ENCODE peak calls at places on chromosomes 11 and 22, in six cellular contexts. F is AG10803, D is spleen, R is keratinocyte, V is AG09309, G is mammary epithelial cell. T is an unnamed sample.

GRCh38 chr11:120663142-120663541 is 151.6 kb downstream of the GRIK4 start:
- DNase-seq in G (no peak), F (no peak), R (no peak), D (no peak), V (no peak), T (no peak)

GRCh38 chr11:94925422-94926270 is 47.7 kb downstream of the CWC15 start:
- DNase-seq in D (no peak), R (no peak), G (no peak), V (no peak), F (no peak), T (no peak)

GRCh38 chr22:42536166-42536565 is 16.6 kb upstream of the RRP7A start:
- DNase-seq in G (no peak), D (no peak), F (no peak), R (no peak), V (no peak), T (no peak)

GRCh38 chr11:119422505-119423416 is at the start of gene THY1:
- DNase-seq in R (no peak), V (no peak), G (no peak), F (peak; percentile 64), D (no peak), T (no peak)

GRCh38 chr11:133747409-133747808 is 97.9 kb downstream of the SPATA19 start:
- DNase-seq in D (no peak), R (no peak), V (no peak), F (no peak), G (no peak), T (no peak)

GRCh38 chr11:62217191-62217748 is 8.8 kb downstream of the SCGB2A1 start:
- DNase-seq in D (no peak), F (no peak), V (no peak), G (no peak), R (no peak), T (no peak)

GRCh38 chr11:14873632-14874031 is 18.4 kb downstream of the CYP2R1 start:
- DNase-seq in D (no peak), F (no peak), R (no peak), G (no peak), V (no peak), T (no peak)

GRCh38 chr11:33912405-33913361 is 20.8 kb upstream of the LMO2 start:
- DNase-seq in F (peak; percentile 90), G (peak; percentile 87), V (peak; percentile 74), R (no peak), D (peak; percentile 83), T (peak; percentile 79)

GRCh38 chr22:19710769-19711106 is 3.6 kb upstream of the SEPTIN5 start:
- DNase-seq in G (no peak), D (peak; percentile 56), V (no peak), F (no peak), R (no peak), T (no peak)

GRCh38 chr11:118214210-118214914 is 10.4 kb downstream of the JAML start:
- DNase-seq in G (no peak), D (no peak), F (no peak), V (no peak), R (no peak), T (peak; percentile 39)

GRCh38 chr11:44752727-44753126 is 26.0 kb downstream of the TSPAN18 start:
- DNase-seq in F (peak; percentile 64), V (no peak), G (no peak), R (no peak), D (no peak), T (no peak)

GRCh38 chr11:129528296-129528695 is 152.6 kb downstream of the BARX2 start:
- DNase-seq in F (no peak), V (no peak), G (no peak), R (no peak), D (no peak), T (no peak)

GRCh38 chr22:21032843-21033688 is 705 bp upstream of the SLC7A4 start:
- DNase-seq in D (no peak), V (no peak), R (no peak), G (no peak), F (peak; percentile 75), T (no peak)
- H3K4me3 ChIP-seq in D (no peak overlapping the region), V (no peak overlapping the region), R (no peak overlapping the region), G (no peak overlapping the region), F (no peak overlapping the region), T (no peak overlapping the region)

GRCh38 chr11:9094420-9094819 is 3.0 kb upstream of the SCUBE2 start:
- DNase-seq in G (no peak), V (no peak), F (no peak), R (no peak), D (peak; percentile 47), T (no peak)

GRCh38 chr11:9092085-9092484 is 686 bp upstream of the SCUBE2 start:
- DNase-seq in D (peak; percentile 47), F (no peak), G (no peak), V (no peak), R (no peak), T (no peak)

GRCh38 chr11:9091044-9091936 is at the start of gene SCUBE2:
- DNase-seq in R (no peak), G (no peak), V (no peak), F (no peak), D (peak; percentile 71), T (no peak)

GRCh38 chr11:9095421-9095820 is 4.0 kb upstream of the SCUBE2 start:
- DNase-seq in G (no peak), R (no peak), D (no peak), F (no peak), V (no peak), T (no peak)

GRCh38 chr11:9092846-9093778 is 1.7 kb upstream of the SCUBE2 start:
- DNase-seq in V (no peak), G (no peak), D (no peak), R (no peak), F (no peak), T (no peak)
- TF ChIP-seq CTCF in V (peak; percentile 31), G (peak; percentile 28), D (no peak), R (peak; percentile 15), F (peak; percentile 23), T (peak; percentile 26)

DNA sequence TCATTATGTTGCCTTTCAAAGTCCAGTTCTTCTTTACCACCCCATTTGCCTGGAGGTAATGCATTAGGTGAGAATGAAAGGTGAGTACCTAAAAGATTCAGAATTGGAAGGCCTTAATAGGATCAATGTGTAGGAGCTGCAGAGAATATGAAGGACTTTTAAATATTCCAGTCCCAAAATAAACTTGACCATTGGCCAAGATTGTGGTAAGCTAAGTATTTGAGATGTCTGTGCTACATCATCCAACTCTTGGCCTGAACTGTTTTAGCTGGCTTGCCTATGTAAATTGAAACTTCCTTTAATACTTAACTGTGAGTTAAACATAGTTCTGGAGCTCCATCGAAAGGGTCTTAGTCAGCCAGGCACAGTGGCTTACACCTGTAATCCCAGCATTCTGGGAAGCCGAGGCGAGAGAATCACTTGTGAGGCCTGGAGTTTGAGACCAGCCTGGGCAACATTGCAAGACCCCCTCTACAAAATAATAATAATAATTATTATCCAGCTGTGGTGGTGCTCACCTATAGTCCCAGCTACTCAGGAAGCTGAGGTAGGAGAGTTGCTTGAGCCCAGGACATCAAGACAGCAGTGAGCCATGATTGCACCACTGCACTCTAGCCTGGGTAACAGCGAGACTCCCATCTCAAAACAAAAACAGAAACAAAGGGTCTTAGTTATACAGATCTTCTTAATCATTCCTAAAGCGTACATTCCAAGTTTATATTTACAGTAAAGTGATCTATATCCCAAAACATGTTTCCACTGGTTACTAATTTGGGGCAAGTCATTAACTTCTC is 29.8 kb downstream of the MTMR3 start:
- DNase-seq in F (peak; percentile 89), G (peak; percentile 35), R (no peak), V (peak; percentile 82), D (no peak), T (no peak)
- H3K4me3 ChIP-seq in F (no peak overlapping the region), G (no peak overlapping the region), R (no peak overlapping the region), V (no peak overlapping the region), D (no peak overlapping the region), T (no peak overlapping the region)

DNA sequence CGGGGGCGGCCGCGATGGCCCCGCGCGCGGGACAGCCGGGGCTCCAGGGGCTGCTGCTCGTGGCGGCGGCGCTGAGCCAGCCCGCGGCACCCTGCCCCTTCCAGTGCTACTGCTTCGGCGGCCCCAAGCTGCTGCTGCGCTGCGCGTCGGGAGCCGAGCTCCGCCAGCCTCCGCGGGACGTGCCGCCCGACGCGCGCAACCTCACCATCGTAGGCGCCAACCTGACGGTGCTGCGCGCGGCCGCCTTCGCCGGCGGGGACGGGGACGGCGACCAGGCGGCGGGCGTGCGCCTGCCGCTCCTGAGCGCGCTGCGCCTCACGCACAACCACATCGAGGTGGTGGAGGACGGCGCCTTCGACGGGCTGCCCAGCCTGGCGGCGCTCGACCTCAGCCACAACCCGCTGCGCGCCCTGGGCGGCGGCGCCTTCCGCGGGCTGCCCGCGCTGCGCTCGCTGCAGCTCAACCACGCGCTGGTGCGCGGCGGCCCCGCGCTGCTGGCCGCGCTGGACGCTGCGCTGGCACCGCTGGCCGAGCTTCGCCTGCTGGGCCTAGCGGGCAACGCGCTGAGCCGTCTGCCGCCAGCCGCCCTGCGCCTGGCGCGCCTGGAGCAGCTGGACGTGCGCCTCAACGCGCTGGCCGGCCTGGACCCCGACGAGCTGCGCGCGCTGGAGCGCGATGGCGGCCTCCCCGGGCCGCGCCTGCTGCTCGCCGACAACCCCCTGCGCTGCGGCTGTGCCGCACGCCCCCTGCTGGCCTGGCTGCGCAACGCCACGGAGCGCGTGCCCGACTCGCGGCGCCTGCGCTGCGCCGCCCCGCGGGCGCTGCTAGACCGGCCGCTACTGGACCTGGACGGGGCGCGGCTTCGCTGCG is 697 bp downstream of the TPBGL start:
- DNase-seq in F (peak; percentile 72), G (peak; percentile 76), D (peak; percentile 97), R (peak; percentile 5), V (peak; percentile 18), T (no peak)
- TF ChIP-seq CTCF in F (peak; percentile 42), G (peak; percentile 51), D (peak; percentile 97), R (peak; percentile 69), V (peak; percentile 50), T (peak; percentile 84)

GRCh38 chr11:64339754-64340408 is at the start of gene CCDC88B:
- DNase-seq in G (no peak), F (no peak), R (no peak), V (no peak), D (peak; percentile 99), T (peak; percentile 50)

GRCh38 chr11:64341429-64341828 is 1.4 kb downstream of the CCDC88B start:
- DNase-seq in V (no peak), D (peak; percentile 87), R (no peak), G (no peak), F (no peak), T (no peak)

GRCh38 chr11:64337538-64338249 is 2.3 kb upstream of the CCDC88B start:
- DNase-seq in F (peak; percentile 39), R (no peak), D (no peak), V (no peak), G (no peak), T (no peak)

GRCh38 chr11:64340671-64341335 is 799 bp downstream of the CCDC88B start:
- DNase-seq in D (peak; percentile 96), V (no peak), R (no peak), G (no peak), F (no peak), T (no peak)

DNA sequence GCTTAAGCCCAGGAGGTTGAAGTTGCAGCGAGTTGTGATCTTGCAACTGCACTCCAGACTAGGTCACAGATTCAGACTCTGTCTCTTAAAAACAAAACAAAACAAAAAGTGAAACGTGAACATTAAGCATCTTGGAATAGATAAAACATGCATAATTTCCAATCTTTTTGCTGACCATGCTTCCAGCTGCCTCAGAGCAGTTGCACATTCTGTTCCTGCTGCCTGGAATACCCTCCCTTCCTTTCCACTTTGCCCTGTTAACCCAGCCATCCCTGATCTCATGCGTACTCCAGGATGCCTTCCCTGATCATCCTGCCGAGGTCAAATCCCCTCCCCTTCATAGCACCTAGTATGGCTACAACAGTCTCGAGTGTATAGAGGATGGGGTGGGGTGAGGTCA is 685 bp upstream of the CCDC88B start:
- DNase-seq in G (no peak), D (no peak), R (no peak), F (no peak), V (no peak), T (no peak)
- H3K4me3 ChIP-seq in G (no peak overlapping the region), D (peak overlapping the region; percentile 53), R (no peak overlapping the region), F (no peak overlapping the region), V (no peak overlapping the region), T (peak overlapping the region; percentile 62)

T was measured in GM12864.